ENCODE peak calls at places on chromosomes 5 and 9, in four cellular contexts. One of them, this sample, is unnamed.

GRCh38 chr9:84266087-84266561 is 74.4 kb downstream of the SLC28A3 start:
- DNase-seq in stomach: no peak
- DNase-seq in heart right ventricle: no peak
- DNase-seq in fibroblast of lung: no peak
- DNase-seq in this sample: no peak

GRCh38 chr9:112754578-112754977 is 4.0 kb downstream of the SNX30 start:
- DNase-seq in stomach: no peak
- DNase-seq in heart right ventricle: no peak
- DNase-seq in fibroblast of lung: peak
- DNase-seq in this sample: no peak

GRCh38 chr5:153711755-153712154 is 221.3 kb downstream of the GRIA1 start:
- DNase-seq in stomach: no peak
- DNase-seq in heart right ventricle: no peak
- DNase-seq in fibroblast of lung: peak
- DNase-seq in this sample: no peak

GRCh38 chr9:19662213-19662612 is 126.6 kb downstream of the SLC24A2 start:
- DNase-seq in stomach: no peak
- DNase-seq in heart right ventricle: no peak
- DNase-seq in fibroblast of lung: no peak
- DNase-seq in this sample: no peak

GRCh38 chr9:76916231-76916630 is 10.3 kb upstream of the PRUNE2 start:
- DNase-seq in stomach: no peak
- DNase-seq in heart right ventricle: no peak
- DNase-seq in fibroblast of lung: no peak
- DNase-seq in this sample: no peak

GRCh38 chr9:91761362-91761761 is 188.7 kb downstream of the ROR2 start:
- DNase-seq in stomach: no peak
- DNase-seq in heart right ventricle: no peak
- DNase-seq in fibroblast of lung: no peak
- DNase-seq in this sample: no peak

GRCh38 chr5:133944263-133945230 is 23.9 kb downstream of the C5orf15 start:
- DNase-seq in stomach: peak
- DNase-seq in heart right ventricle: peak
- DNase-seq in fibroblast of lung: peak
- DNase-seq in this sample: no peak

GRCh38 chr5:158843305-158843704 is 256.4 kb downstream of the EBF1 start:
- DNase-seq in stomach: no peak
- DNase-seq in heart right ventricle: no peak
- DNase-seq in fibroblast of lung: no peak
- DNase-seq in this sample: no peak

GRCh38 chr5:8394965-8395364 is 526.0 kb downstream of the MTRR start:
- DNase-seq in stomach: no peak
- DNase-seq in heart right ventricle: no peak
- DNase-seq in fibroblast of lung: no peak
- DNase-seq in this sample: no peak

DNA sequence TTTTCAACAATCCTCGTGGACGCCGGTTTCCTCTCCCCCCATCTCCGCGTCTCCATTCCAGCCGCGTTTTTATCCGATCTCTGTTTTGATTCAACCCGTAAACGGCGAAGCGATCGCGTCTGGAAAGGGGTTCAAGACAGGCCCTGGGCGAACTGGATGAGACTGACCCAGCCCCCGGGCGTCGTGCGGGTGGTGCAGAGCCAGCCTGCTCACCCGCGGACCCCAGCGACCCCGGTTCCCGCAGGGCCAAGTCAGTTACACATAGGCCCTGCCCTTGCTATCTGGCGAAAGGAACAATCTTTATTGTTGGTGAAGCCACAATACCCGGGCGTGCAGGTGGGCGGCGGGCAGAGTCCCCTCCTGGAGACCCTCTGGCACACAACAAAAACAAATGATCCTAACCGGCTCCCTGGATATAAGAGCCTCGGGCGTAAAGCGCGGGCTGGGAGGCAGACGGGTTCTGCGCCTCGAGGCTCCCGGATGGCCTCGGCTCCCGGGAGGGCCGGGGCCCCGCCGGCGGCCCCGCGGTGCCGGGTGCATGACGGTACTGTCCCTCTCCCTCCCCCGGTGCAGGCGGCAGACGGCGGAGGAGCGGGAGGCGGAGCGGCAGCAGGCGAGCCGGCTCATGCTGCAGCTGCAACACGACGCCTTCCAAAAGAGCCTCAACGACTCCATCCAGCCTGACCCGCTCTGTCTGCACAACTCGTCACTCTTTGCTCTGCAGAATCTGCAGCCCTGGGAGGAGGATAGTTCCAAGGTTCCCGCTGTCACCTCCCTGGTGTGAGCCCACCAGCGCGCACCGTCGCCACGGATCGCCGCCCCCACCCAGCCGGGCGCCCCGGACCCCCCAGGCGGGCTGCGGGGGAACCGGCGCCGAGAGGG is 2.0 kb downstream of the TLX3 start:
- DNase-seq in stomach: no peak
- DNase-seq in heart right ventricle: no peak
- DNase-seq in fibroblast of lung: peak
- DNase-seq in this sample: no peak
- H3K4me3 ChIP-seq in stomach: peak
- H3K4me3 ChIP-seq in heart right ventricle: peak
- H3K4me3 ChIP-seq in fibroblast of lung: no peak
- H3K4me3 ChIP-seq in this sample: peak

GRCh38 chr5:119452060-119452372 is 281 bp upstream of the HSD17B4 start:
- DNase-seq in stomach: no peak
- DNase-seq in heart right ventricle: no peak
- DNase-seq in fibroblast of lung: no peak
- DNase-seq in this sample: no peak
- H3K4me3 ChIP-seq in stomach: peak
- H3K4me3 ChIP-seq in heart right ventricle: peak
- H3K4me3 ChIP-seq in fibroblast of lung: no peak
- H3K4me3 ChIP-seq in this sample: peak

GRCh38 chr9:121267689-121268597 is at the start of gene GSN:
- DNase-seq in stomach: peak
- DNase-seq in heart right ventricle: peak
- DNase-seq in fibroblast of lung: peak
- DNase-seq in this sample: no peak

GRCh38 chr9:121269030-121269887 is 1.3 kb downstream of the GSN start:
- DNase-seq in stomach: peak
- DNase-seq in heart right ventricle: no peak
- DNase-seq in fibroblast of lung: peak
- DNase-seq in this sample: no peak

GRCh38 chr9:121268598-121269029 is 652 bp downstream of the GSN start:
- DNase-seq in stomach: no peak
- DNase-seq in heart right ventricle: no peak
- DNase-seq in fibroblast of lung: no peak
- DNase-seq in this sample: no peak

GRCh38 chr9:121266356-121266755 is 1.6 kb upstream of the GSN start:
- DNase-seq in stomach: no peak
- DNase-seq in heart right ventricle: no peak
- DNase-seq in fibroblast of lung: no peak
- DNase-seq in this sample: no peak

GRCh38 chr9:121266906-121267650 is 884 bp upstream of the GSN start:
- DNase-seq in stomach: no peak
- DNase-seq in heart right ventricle: no peak
- DNase-seq in fibroblast of lung: no peak
- DNase-seq in this sample: no peak
- H3K4me3 ChIP-seq in stomach: peak
- H3K4me3 ChIP-seq in heart right ventricle: peak
- H3K4me3 ChIP-seq in fibroblast of lung: no peak
- H3K4me3 ChIP-seq in this sample: no peak

GRCh38 chr9:122129969-122130368 is 29.6 kb downstream of the NDUFA8 start:
- DNase-seq in stomach: no peak
- DNase-seq in heart right ventricle: no peak
- DNase-seq in fibroblast of lung: no peak
- DNase-seq in this sample: no peak

GRCh38 chr9:122132539-122132938 is 27.0 kb downstream of the NDUFA8 start:
- DNase-seq in stomach: no peak
- DNase-seq in heart right ventricle: no peak
- DNase-seq in fibroblast of lung: no peak
- DNase-seq in this sample: no peak

GRCh38 chr9:122133263-122133983 is 26.2 kb downstream of the NDUFA8 start:
- DNase-seq in stomach: no peak
- DNase-seq in heart right ventricle: peak
- DNase-seq in fibroblast of lung: no peak
- DNase-seq in this sample: no peak

GRCh38 chr9:122130837-122131236 is 28.7 kb downstream of the NDUFA8 start:
- DNase-seq in stomach: no peak
- DNase-seq in heart right ventricle: no peak
- DNase-seq in fibroblast of lung: no peak
- DNase-seq in this sample: no peak

GRCh38 chr9:122131401-122131921 is 28.1 kb downstream of the NDUFA8 start:
- DNase-seq in stomach: no peak
- DNase-seq in heart right ventricle: no peak
- DNase-seq in fibroblast of lung: no peak
- DNase-seq in this sample: no peak
- H3K4me3 ChIP-seq in stomach: no peak
- H3K4me3 ChIP-seq in heart right ventricle: no peak
- H3K4me3 ChIP-seq in fibroblast of lung: no peak
- H3K4me3 ChIP-seq in this sample: no peak

GRCh38 chr9:4258321-4259093 is 41.4 kb downstream of the GLIS3 start:
- DNase-seq in stomach: no peak
- DNase-seq in heart right ventricle: no peak
- DNase-seq in fibroblast of lung: no peak
- DNase-seq in this sample: no peak
- H3K4me3 ChIP-seq in stomach: no peak
- H3K4me3 ChIP-seq in heart right ventricle: no peak
- H3K4me3 ChIP-seq in fibroblast of lung: no peak
- H3K4me3 ChIP-seq in this sample: no peak

DNA sequence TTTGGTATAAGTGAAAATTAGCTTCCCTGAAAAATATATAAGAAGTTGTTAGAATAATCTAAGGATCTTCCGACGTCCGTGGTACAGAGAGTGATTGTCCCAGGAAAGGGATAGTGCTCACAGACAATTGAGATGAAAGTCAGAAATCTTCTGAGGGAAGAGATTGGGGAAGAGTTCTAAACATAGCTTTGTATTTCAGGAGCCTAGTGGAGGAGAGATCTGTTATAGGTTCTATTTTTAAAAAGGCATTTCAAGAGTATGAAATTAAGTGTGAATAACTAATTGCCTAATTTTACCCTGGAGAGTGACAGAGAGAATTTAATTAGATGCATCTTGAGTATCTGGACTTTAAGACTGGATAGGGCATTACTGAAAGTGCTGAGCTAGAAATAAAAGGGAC is 164.6 kb downstream of the ESM1 start:
- DNase-seq in stomach: no peak
- DNase-seq in heart right ventricle: no peak
- DNase-seq in fibroblast of lung: no peak
- DNase-seq in this sample: no peak
- H3K4me3 ChIP-seq in stomach: no peak
- H3K4me3 ChIP-seq in heart right ventricle: no peak
- H3K4me3 ChIP-seq in fibroblast of lung: no peak
- H3K4me3 ChIP-seq in this sample: no peak

GRCh38 chr5:52915176-52915875 is 73.8 kb upstream of the ITGA2 start:
- DNase-seq in stomach: peak
- DNase-seq in heart right ventricle: peak
- DNase-seq in fibroblast of lung: peak
- DNase-seq in this sample: peak
- H3K4me3 ChIP-seq in stomach: peak
- H3K4me3 ChIP-seq in heart right ventricle: peak
- H3K4me3 ChIP-seq in fibroblast of lung: peak
- H3K4me3 ChIP-seq in this sample: peak

GRCh38 chr9:74500584-74500924 is 3.4 kb downstream of the RORB start:
- DNase-seq in stomach: no peak
- DNase-seq in heart right ventricle: no peak
- DNase-seq in fibroblast of lung: no peak
- DNase-seq in this sample: no peak
- H3K4me3 ChIP-seq in stomach: peak
- H3K4me3 ChIP-seq in heart right ventricle: peak
- H3K4me3 ChIP-seq in fibroblast of lung: no peak
- H3K4me3 ChIP-seq in this sample: no peak

GRCh38 chr5:36073595-36074216 is 7.0 kb upstream of the UGT3A2 start:
- DNase-seq in stomach: no peak
- DNase-seq in heart right ventricle: no peak
- DNase-seq in fibroblast of lung: peak
- DNase-seq in this sample: no peak
- H3K4me3 ChIP-seq in stomach: no peak
- H3K4me3 ChIP-seq in heart right ventricle: no peak
- H3K4me3 ChIP-seq in fibroblast of lung: no peak
- H3K4me3 ChIP-seq in this sample: no peak

GRCh38 chr5:27191786-27192505 is 153.6 kb upstream of the CDH9 start:
- DNase-seq in stomach: no peak
- DNase-seq in heart right ventricle: no peak
- DNase-seq in fibroblast of lung: peak
- DNase-seq in this sample: peak
- H3K4me3 ChIP-seq in stomach: no peak
- H3K4me3 ChIP-seq in heart right ventricle: no peak
- H3K4me3 ChIP-seq in fibroblast of lung: no peak
- H3K4me3 ChIP-seq in this sample: no peak

This sample was measured in skeletal muscle cell.